ENCODE peak calls at places on chromosomes 7 and 10, in eight cellular contexts. E, N, J, R, V, C, W and Z are unnamed samples.

GRCh38 chr7:96174812-96175211 is 147.1 kb downstream of the SLC25A13 start:
- DNase-seq in E (no peak), N (peak; percentile 59), J (no peak), R (no peak), V (no peak), C (no peak), W (no peak), Z (no peak)

GRCh38 chr10:22505923-22506685 is 160.8 kb downstream of the SPAG6 start:
- DNase-seq in E (no peak), N (no peak), J (no peak), R (peak; percentile 57), V (no peak), C (no peak), W (no peak), Z (no peak)

GRCh38 chr7:119783799-119784198 is 489.2 kb upstream of the KCND2 start:
- DNase-seq in E (no peak), N (no peak), J (peak; percentile 40), R (no peak), V (peak; percentile 26), C (no peak), W (no peak), Z (no peak)

GRCh38 chr10:122279725-122280141 is 8.6 kb downstream of the BTBD16 start:
- DNase-seq in E (no peak), N (peak; percentile 74), J (peak; percentile 65), R (no peak), V (no peak), C (no peak), W (no peak), Z (no peak)

GRCh38 chr7:50866343-50867047 is 83.8 kb upstream of the GRB10 start:
- DNase-seq in E (no peak), N (peak; percentile 39), J (no peak), R (no peak), V (no peak), C (no peak), W (no peak), Z (no peak)

GRCh38 chr7:88429382-88429781 is 122.7 kb upstream of the STEAP4 start:
- DNase-seq in E (no peak), N (no peak), J (no peak), R (peak; percentile 8), V (no peak), C (no peak), W (no peak), Z (no peak)

GRCh38 chr10:14617850-14618249 is 156.8 kb downstream of the FAM107B start:
- DNase-seq in E (no peak), N (no peak), J (no peak), R (no peak), V (no peak), C (no peak), W (no peak), Z (no peak)

GRCh38 chr10:12194752-12195271 is 879 bp downstream of the NUDT5 start:
- DNase-seq in E (no peak), N (peak; percentile 51), J (peak; percentile 84), R (no peak), V (no peak), C (peak; percentile 81), W (no peak), Z (no peak)

GRCh38 chr7:102991540-102992214 is 78.9 kb downstream of the LRRC17 start:
- DNase-seq in E (no peak), N (no peak), J (no peak), R (peak; percentile 92), V (no peak), C (peak; percentile 73), W (no peak), Z (no peak)